ENCODE peak calls at places on chromosomes 4 and X, in nine cellular contexts. B is transverse colon, J is HepG2, W is K562, A is neural progenitor cell, V is psoas muscle, E is colonic mucosa, O is left ventricle myocardium inferior, T is MM.1S. R is an unnamed sample.

GRCh38 chr4:40283968-40284367 is 51.2 kb upstream of the CHRNA9 start:
- DNase-seq in B (no peak), J (no peak), W (peak; percentile 30), A (no peak), V (no peak), E (no peak), O (no peak), T (no peak), R (no peak)

GRCh38 chr4:186881521-186882220 is 158.0 kb upstream of the FAT1 start:
- DNase-seq in B (no peak), J (no peak), W (no peak), A (no peak), V (no peak), E (no peak), O (no peak), T (no peak), R (no peak)

GRCh38 chrX:45767021-45767491 is 566.4 kb upstream of the DIPK2B start:
- DNase-seq in B (no peak), J (no peak), W (no peak), A (no peak), V (no peak), E (no peak), O (no peak), T (no peak), R (no peak)

GRCh38 chr4:101600287-101600686 is 190.2 kb upstream of the BANK1 start:
- DNase-seq in B (no peak), J (no peak), W (no peak), A (no peak), V (no peak), E (no peak), O (no peak), T (no peak), R (no peak)

GRCh38 chr4:185202984-185203379 is 818 bp downstream of the CFAP97 start:
- DNase-seq in B (no peak), J (no peak), W (no peak), A (no peak), V (no peak), E (no peak), O (no peak), T (no peak), R (no peak)

GRCh38 chrX:3271485-3272186 is 74.8 kb downstream of the MXRA5 start:
- DNase-seq in B (no peak), J (no peak), W (no peak), A (no peak), V (no peak), E (no peak), O (no peak), T (no peak), R (no peak)

GRCh38 chr4:18571252-18571885 is 549.8 kb upstream of the LCORL start:
- DNase-seq in B (no peak), J (peak; percentile 38), W (no peak), A (no peak), V (no peak), E (no peak), O (no peak), T (no peak), R (no peak)

GRCh38 chr4:172770787-172771186 is 397.8 kb upstream of the GALNT7 start:
- DNase-seq in B (no peak), J (no peak), W (no peak), A (no peak), V (no peak), E (no peak), O (no peak), T (no peak), R (no peak)

GRCh38 chr4:41853973-41854372 is 81.3 kb upstream of the TMEM33 start:
- DNase-seq in B (no peak), J (peak; percentile 1), W (no peak), A (no peak), V (no peak), E (no peak), O (no peak), T (no peak), R (no peak)

GRCh38 chr4:153535735-153536494 is 69.8 kb downstream of the TMEM131L start:
- DNase-seq in B (no peak), J (no peak), W (no peak), A (peak; percentile 39), V (no peak), E (no peak), O (no peak), T (no peak), R (no peak)
- H3K4me3 ChIP-seq in B (no peak overlapping the region), J (no peak overlapping the region), W (no peak overlapping the region), A (no peak overlapping the region), V (no peak overlapping the region), E (no peak overlapping the region), O (peak overlapping the region; percentile 25), T (no peak overlapping the region), R (no peak overlapping the region)

DNA sequence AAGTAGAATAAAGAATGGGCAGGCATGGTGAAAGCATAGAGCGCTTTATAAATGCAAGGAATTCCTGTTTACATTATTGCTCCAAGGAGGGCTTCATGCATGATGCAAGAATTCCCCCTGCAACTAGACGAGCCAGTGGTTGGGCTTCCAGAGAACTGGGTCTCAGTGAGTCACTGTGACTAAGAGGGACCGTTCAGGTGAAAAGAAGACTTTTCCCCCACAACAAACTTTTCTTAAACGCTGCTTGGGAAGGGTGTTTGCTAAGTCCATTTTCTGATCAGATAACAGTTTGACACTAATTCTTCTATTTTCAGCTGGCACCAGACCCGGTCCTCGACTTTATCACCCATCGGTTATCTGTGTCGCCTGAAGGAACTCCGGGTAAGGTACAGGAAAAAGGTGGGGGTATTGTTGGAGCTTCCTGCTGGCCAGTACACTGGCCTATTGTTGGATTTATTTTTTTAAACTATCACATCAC is 40.1 kb downstream of the LDB2 start:
- DNase-seq in B (no peak), J (no peak), W (no peak), A (no peak), V (no peak), E (no peak), O (no peak), T (no peak), R (no peak)
- H3K27ac ChIP-seq in B (no peak overlapping the region), J (no peak overlapping the region), W (no peak overlapping the region), A (no peak overlapping the region), V (no peak overlapping the region), E (no peak overlapping the region), O (peak overlapping the region; percentile 84), T (no peak overlapping the region), R (no peak overlapping the region)

GRCh38 chr4:168981460-168981859 is 28.6 kb downstream of the CBR4 start:
- DNase-seq in B (no peak), J (no peak), W (no peak), A (no peak), V (no peak), E (no peak), O (no peak), T (no peak), R (no peak)

GRCh38 chr4:168981942-168982341 is 28.1 kb downstream of the CBR4 start:
- DNase-seq in B (no peak), J (no peak), W (no peak), A (no peak), V (no peak), E (no peak), O (no peak), T (no peak), R (no peak)

GRCh38 chr4:168978001-168978700 is 31.9 kb downstream of the CBR4 start:
- DNase-seq in B (no peak), J (peak; percentile 38), W (no peak), A (no peak), V (no peak), E (no peak), O (no peak), T (no peak), R (no peak)

GRCh38 chr4:168979338-168979737 is 30.7 kb downstream of the CBR4 start:
- DNase-seq in B (no peak), J (peak; percentile 43), W (no peak), A (no peak), V (no peak), E (no peak), O (no peak), T (no peak), R (no peak)
- H3K9me3 ChIP-seq in B (peaks cover 5% of the 10 kb centered on the region), J (peaks cover 14% of the 10 kb centered on the region), W (peaks cover 5% of the 10 kb centered on the region), A (peaks cover 19% of the 10 kb centered on the region), V (peaks cover 13% of the 10 kb centered on the region), E (no peaks in the 10 kb centered on the region), O (peaks cover 46% of the 10 kb centered on the region), T (no peaks in the 10 kb centered on the region), R (peaks cover 7% of the 10 kb centered on the region)

GRCh38 chr4:95540227-95540626 is 8.5 kb downstream of the UNC5C start:
- DNase-seq in B (no peak), J (no peak), W (no peak), A (no peak), V (no peak), E (no peak), O (no peak), T (no peak), R (no peak)
- H3K4me3 ChIP-seq in B (no peak overlapping the region), J (no peak overlapping the region), W (no peak overlapping the region), A (no peak overlapping the region), V (no peak overlapping the region), E (no peak overlapping the region), O (peak overlapping the region; percentile 45), T (no peak overlapping the region), R (no peak overlapping the region)

GRCh38 chrX:40127052-40127451 is 29.3 kb upstream of the BCOR start:
- DNase-seq in B (no peak), J (no peak), W (no peak), A (no peak), V (peak; percentile 45), E (no peak), O (no peak), T (peak; percentile 52), R (no peak)
- H3K27ac ChIP-seq in B (no peak overlapping the region), J (no peak overlapping the region), W (no peak overlapping the region), A (no peak overlapping the region), V (no peak overlapping the region), E (no peak overlapping the region), O (no peak overlapping the region), T (peak overlapping the region; percentile 40), R (no peak overlapping the region)

DNA sequence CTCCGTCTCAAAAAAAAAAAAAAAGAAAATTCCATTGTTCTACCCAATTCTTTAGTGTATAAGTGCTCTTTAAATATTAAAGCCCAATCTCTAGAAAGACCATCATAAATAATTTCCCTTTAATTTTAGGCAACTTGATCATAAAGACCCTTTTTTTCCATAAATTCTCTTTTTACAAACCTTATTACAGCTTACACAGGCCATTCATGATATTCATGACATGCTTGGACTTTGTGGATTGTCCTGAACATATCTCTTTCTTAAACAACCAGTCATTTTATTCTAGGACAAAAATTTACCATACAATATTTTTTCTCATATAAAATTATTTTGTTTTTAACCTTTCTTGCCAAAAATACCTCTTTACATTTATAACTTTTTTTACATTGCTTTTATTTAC is 30.5 kb downstream of the TLR8 start:
- DNase-seq in B (no peak), J (no peak), W (no peak), A (peak; percentile 39), V (no peak), E (no peak), O (no peak), T (no peak), R (no peak)
- H3K9me3 ChIP-seq in B (no peaks in the 10 kb centered on the region), J (no peaks in the 10 kb centered on the region), W (no peaks in the 10 kb centered on the region), A (peaks cover 18% of the 10 kb centered on the region), V (no peaks in the 10 kb centered on the region), E (no peaks in the 10 kb centered on the region), O (no peaks in the 10 kb centered on the region), T (no peaks in the 10 kb centered on the region), R (no peaks in the 10 kb centered on the region)

GRCh38 chrX:49040376-49040955 is 2.7 kb downstream of the TFE3 start:
- DNase-seq in B (no peak), J (no peak), W (no peak), A (no peak), V (no peak), E (no peak), O (no peak), T (no peak), R (no peak)
- H3K4me3 ChIP-seq in B (no peak overlapping the region), J (no peak overlapping the region), W (peak overlapping the region; percentile 19), A (peak overlapping the region; percentile 78), V (peak overlapping the region; percentile 85), E (no peak overlapping the region), O (peak overlapping the region; percentile 87), T (no peak overlapping the region), R (peak overlapping the region; percentile 61)

GRCh38 chr4:1726146-1726934 is 5.0 kb downstream of the TACC3 start:
- DNase-seq in B (peak; percentile 94), J (peak; percentile 82), W (peak; percentile 60), A (peak; percentile 91), V (peak; percentile 92), E (peak; percentile 95), O (peak; percentile 90), T (peak; percentile 84), R (peak; percentile 87)
- H3K27ac ChIP-seq in B (peak overlapping the region; percentile 31), J (no peak overlapping the region), W (no peak overlapping the region), A (no peak overlapping the region), V (peak overlapping the region; percentile 19), E (peak overlapping the region; percentile 11), O (peak overlapping the region; percentile 75), T (no peak overlapping the region), R (no peak overlapping the region)

R was measured in ovary.